ENCODE peak calls at places on chromosomes 6 and 20, in five cellular contexts. I is NCI-H1105 treated with DMSO at 0.1 percent for 48 hours; O is erythroblast; C is activated CD4-positive, CD25-positive, alpha-beta regulatory T cell; Y is stimulated activated CD4-positive, alpha-beta T cell treated with anti-CD3 and anti-CD28 coated beads, Interleukin-12 subunit alpha, Interleukin-12 subunit beta, amount 100 ng/mL, for 48 hours. V is an unnamed sample.

GRCh38 chr6:28751514-28751913 is 172.3 kb downstream of the TRIM27 start:
- DNase-seq in O (no peak), I (no peak), Y (no peak), C (no peak), V (no peak)

GRCh38 chr6:89763550-89763949 is 56.0 kb downstream of the MDN1 start:
- DNase-seq in Y (no peak), I (no peak), C (no peak), O (no peak), V (no peak)

GRCh38 chr6:153831350-153832078 is 207.5 kb upstream of the OPRM1 start:
- DNase-seq in O (no peak), C (no peak), I (no peak), Y (no peak), V (no peak)

GRCh38 chr6:40334496-40334895 is 252.7 kb downstream of the LRFN2 start:
- DNase-seq in I (no peak), Y (no peak), O (no peak), C (no peak), V (no peak)

GRCh38 chr20:46362931-46363872 is 43.2 kb downstream of the ELMO2 start:
- DNase-seq in I (no peak), Y (no peak), C (no peak), O (no peak), V (no peak)

GRCh38 chr20:10739575-10739974 is 65.8 kb upstream of the JAG1 start:
- DNase-seq in O (no peak), C (no peak), Y (no peak), I (no peak), V (no peak)

GRCh38 chr20:37379967-37380828 is 34.3 kb downstream of the SRC start:
- DNase-seq in I (no peak), C (no peak), O (no peak), Y (no peak), V (no peak)

GRCh38 chr6:79630883-79631799 is at the start of gene SH3BGRL2:
- DNase-seq in I (peak), C (no peak), Y (peak), O (peak), V (no peak)

GRCh38 chr20:50729925-50730764 is 1.2 kb upstream of the PARD6B start:
- DNase-seq in O (peak), I (no peak), C (no peak), Y (no peak), V (no peak)

GRCh38 chr20:2652724-2653510 is 485 bp downstream of the NOP56 start:
- DNase-seq in C (no peak), Y (no peak), I (peak), O (peak), V (no peak)